ENCODE peak calls at places on chromosome 2, in eight cellular contexts. One of them, this sample, is unnamed.

GRCh38 chr2:53040536-53041229 is 726.9 kb upstream of the CHAC2 start:
- DNase-seq in H9: no peak
- DNase-seq in endothelial cell: no peak
- DNase-seq in adrenal gland: no peak
- DNase-seq in left ventricle myocardium inferior: no peak
- DNase-seq in coronary artery: no peak
- DNase-seq in epithelial cell of esophagus: no peak
- DNase-seq in fibroblast of lung: no peak
- DNase-seq in this sample: no peak

GRCh38 chr2:141399270-141399669 is 731.5 kb downstream of the LRP1B start:
- DNase-seq in H9: no peak
- DNase-seq in endothelial cell: peak
- DNase-seq in adrenal gland: no peak
- DNase-seq in left ventricle myocardium inferior: no peak
- DNase-seq in coronary artery: no peak
- DNase-seq in epithelial cell of esophagus: no peak
- DNase-seq in fibroblast of lung: peak
- DNase-seq in this sample: no peak

GRCh38 chr2:33340265-33340664 is 136.2 kb upstream of the RASGRP3 start:
- DNase-seq in H9: no peak
- DNase-seq in endothelial cell: no peak
- DNase-seq in adrenal gland: peak
- DNase-seq in left ventricle myocardium inferior: peak
- DNase-seq in coronary artery: peak
- DNase-seq in epithelial cell of esophagus: no peak
- DNase-seq in fibroblast of lung: no peak
- DNase-seq in this sample: peak

GRCh38 chr2:100606740-100607343 is 44.0 kb downstream of the PDCL3 start:
- DNase-seq in H9: peak
- DNase-seq in endothelial cell: peak
- DNase-seq in adrenal gland: no peak
- DNase-seq in left ventricle myocardium inferior: no peak
- DNase-seq in coronary artery: no peak
- DNase-seq in epithelial cell of esophagus: peak
- DNase-seq in fibroblast of lung: peak
- DNase-seq in this sample: no peak

GRCh38 chr2:23926289-23926749 is 604 bp downstream of the ATAD2B start:
- DNase-seq in H9: peak
- DNase-seq in endothelial cell: peak
- DNase-seq in adrenal gland: peak
- DNase-seq in left ventricle myocardium inferior: peak
- DNase-seq in coronary artery: peak
- DNase-seq in epithelial cell of esophagus: peak
- DNase-seq in fibroblast of lung: no peak
- DNase-seq in this sample: no peak

GRCh38 chr2:29079887-29080286 is 5.6 kb upstream of the PCARE start:
- DNase-seq in H9: no peak
- DNase-seq in endothelial cell: no peak
- DNase-seq in adrenal gland: no peak
- DNase-seq in left ventricle myocardium inferior: no peak
- DNase-seq in coronary artery: no peak
- DNase-seq in epithelial cell of esophagus: no peak
- DNase-seq in fibroblast of lung: no peak
- DNase-seq in this sample: no peak

GRCh38 chr2:47095302-47096020 is 59.6 kb downstream of the STPG4 start:
- DNase-seq in H9: no peak
- DNase-seq in endothelial cell: no peak
- DNase-seq in adrenal gland: no peak
- DNase-seq in left ventricle myocardium inferior: no peak
- DNase-seq in coronary artery: no peak
- DNase-seq in epithelial cell of esophagus: no peak
- DNase-seq in fibroblast of lung: no peak
- DNase-seq in this sample: no peak

GRCh38 chr2:120935339-120936313 is 200.0 kb downstream of the GLI2 start:
- DNase-seq in H9: no peak
- DNase-seq in endothelial cell: no peak
- DNase-seq in adrenal gland: no peak
- DNase-seq in left ventricle myocardium inferior: no peak
- DNase-seq in coronary artery: no peak
- DNase-seq in epithelial cell of esophagus: no peak
- DNase-seq in fibroblast of lung: peak
- DNase-seq in this sample: peak

GRCh38 chr2:203225423-203226039 is 13.3 kb upstream of the CYP20A1 start:
- DNase-seq in H9: no peak
- DNase-seq in endothelial cell: peak
- DNase-seq in adrenal gland: no peak
- DNase-seq in left ventricle myocardium inferior: no peak
- DNase-seq in coronary artery: no peak
- DNase-seq in epithelial cell of esophagus: peak
- DNase-seq in fibroblast of lung: peak
- DNase-seq in this sample: peak

GRCh38 chr2:72579595-72580180 is 246.1 kb downstream of the EXOC6B start:
- DNase-seq in H9: no peak
- DNase-seq in endothelial cell: no peak
- DNase-seq in adrenal gland: no peak
- DNase-seq in left ventricle myocardium inferior: no peak
- DNase-seq in coronary artery: no peak
- DNase-seq in epithelial cell of esophagus: peak
- DNase-seq in fibroblast of lung: peak
- DNase-seq in this sample: peak

GRCh38 chr2:29920130-29920577 is 1.2 kb downstream of the ALK start:
- DNase-seq in H9: peak
- DNase-seq in endothelial cell: peak
- DNase-seq in adrenal gland: peak
- DNase-seq in left ventricle myocardium inferior: peak
- DNase-seq in coronary artery: no peak
- DNase-seq in epithelial cell of esophagus: peak
- DNase-seq in fibroblast of lung: peak
- DNase-seq in this sample: no peak

GRCh38 chr2:176709541-176709951 is 440.3 kb downstream of the MTX2 start:
- DNase-seq in H9: no peak
- DNase-seq in endothelial cell: no peak
- DNase-seq in adrenal gland: no peak
- DNase-seq in left ventricle myocardium inferior: peak
- DNase-seq in coronary artery: no peak
- DNase-seq in epithelial cell of esophagus: no peak
- DNase-seq in fibroblast of lung: no peak
- DNase-seq in this sample: peak

GRCh38 chr2:134235771-134236170 is 18.1 kb upstream of the MGAT5 start:
- DNase-seq in H9: no peak
- DNase-seq in endothelial cell: no peak
- DNase-seq in adrenal gland: no peak
- DNase-seq in left ventricle myocardium inferior: no peak
- DNase-seq in coronary artery: no peak
- DNase-seq in epithelial cell of esophagus: no peak
- DNase-seq in fibroblast of lung: peak
- DNase-seq in this sample: peak

GRCh38 chr2:32212293-32212692 is 46.6 kb downstream of the SLC30A6 start:
- DNase-seq in H9: no peak
- DNase-seq in endothelial cell: no peak
- DNase-seq in adrenal gland: no peak
- DNase-seq in left ventricle myocardium inferior: no peak
- DNase-seq in coronary artery: no peak
- DNase-seq in epithelial cell of esophagus: no peak
- DNase-seq in fibroblast of lung: no peak
- DNase-seq in this sample: peak

GRCh38 chr2:168848220-168848619 is 42.0 kb downstream of the SPC25 start:
- DNase-seq in H9: no peak
- DNase-seq in endothelial cell: no peak
- DNase-seq in adrenal gland: no peak
- DNase-seq in left ventricle myocardium inferior: no peak
- DNase-seq in coronary artery: no peak
- DNase-seq in epithelial cell of esophagus: no peak
- DNase-seq in fibroblast of lung: no peak
- DNase-seq in this sample: no peak

GRCh38 chr2:68290825-68291224 is 28.9 kb downstream of the CNRIP1 start:
- DNase-seq in H9: no peak
- DNase-seq in endothelial cell: no peak
- DNase-seq in adrenal gland: no peak
- DNase-seq in left ventricle myocardium inferior: no peak
- DNase-seq in coronary artery: no peak
- DNase-seq in epithelial cell of esophagus: no peak
- DNase-seq in fibroblast of lung: no peak
- DNase-seq in this sample: no peak

GRCh38 chr2:150480241-150480640 is 7.2 kb downstream of the RND3 start:
- DNase-seq in H9: no peak
- DNase-seq in endothelial cell: no peak
- DNase-seq in adrenal gland: no peak
- DNase-seq in left ventricle myocardium inferior: no peak
- DNase-seq in coronary artery: no peak
- DNase-seq in epithelial cell of esophagus: peak
- DNase-seq in fibroblast of lung: peak
- DNase-seq in this sample: no peak

GRCh38 chr2:85409719-85410583 is at the start of gene CAPG:
- DNase-seq in H9: peak
- DNase-seq in endothelial cell: no peak
- DNase-seq in adrenal gland: no peak
- DNase-seq in left ventricle myocardium inferior: peak
- DNase-seq in coronary artery: no peak
- DNase-seq in epithelial cell of esophagus: peak
- DNase-seq in fibroblast of lung: peak
- DNase-seq in this sample: no peak

GRCh38 chr2:10400568-10400977 is 47.6 kb downstream of the ODC1 start:
- DNase-seq in H9: no peak
- DNase-seq in endothelial cell: no peak
- DNase-seq in adrenal gland: peak
- DNase-seq in left ventricle myocardium inferior: peak
- DNase-seq in coronary artery: no peak
- DNase-seq in epithelial cell of esophagus: no peak
- DNase-seq in fibroblast of lung: no peak
- DNase-seq in this sample: no peak

GRCh38 chr2:88596141-88596830 is 31.0 kb downstream of the EIF2AK3 start:
- DNase-seq in H9: no peak
- DNase-seq in endothelial cell: no peak
- DNase-seq in adrenal gland: no peak
- DNase-seq in left ventricle myocardium inferior: no peak
- DNase-seq in coronary artery: no peak
- DNase-seq in epithelial cell of esophagus: no peak
- DNase-seq in fibroblast of lung: peak
- DNase-seq in this sample: no peak

DNA sequence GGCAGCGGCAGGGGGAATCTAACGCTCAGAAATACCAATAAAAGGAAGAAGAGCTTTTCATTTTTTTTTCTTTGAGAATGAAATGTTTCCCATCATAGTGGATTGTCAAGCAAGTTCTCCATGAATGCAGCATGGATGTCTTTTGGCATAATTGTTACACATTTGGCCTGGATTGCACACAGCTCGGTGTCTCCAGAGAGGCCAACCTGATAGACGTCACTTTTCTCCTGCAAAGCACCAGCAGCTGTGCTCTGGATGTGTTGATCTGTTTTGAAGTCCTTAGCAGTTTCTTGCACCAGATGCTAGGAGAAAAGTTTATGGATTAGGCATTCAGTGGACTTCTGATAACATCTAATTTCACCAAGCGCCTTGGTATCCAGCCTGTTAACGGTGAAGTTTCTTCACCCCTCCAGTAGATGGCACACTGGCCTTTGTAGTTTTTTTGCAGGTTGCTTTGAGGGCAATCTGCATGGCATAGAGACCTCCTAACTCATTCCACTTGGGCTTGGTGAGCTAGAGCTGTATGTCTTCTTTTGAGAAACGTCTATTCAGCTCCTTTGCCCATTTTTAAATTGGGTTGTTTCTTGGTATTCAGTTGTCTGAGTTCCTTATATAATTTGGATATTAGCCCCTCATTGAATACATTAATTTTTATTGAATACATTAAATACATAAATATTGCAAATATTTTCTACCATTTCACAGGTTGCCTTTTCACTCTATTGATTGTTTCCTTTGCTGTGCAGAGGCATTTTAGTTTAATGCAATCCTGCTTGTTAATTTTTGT is 59.7 kb downstream of the PTH2R start:
- DNase-seq in H9: peak
- DNase-seq in endothelial cell: peak
- DNase-seq in adrenal gland: peak
- DNase-seq in left ventricle myocardium inferior: no peak
- DNase-seq in coronary artery: no peak
- DNase-seq in epithelial cell of esophagus: peak
- DNase-seq in fibroblast of lung: peak
- DNase-seq in this sample: peak
- TF ChIP-seq CTCF in H9: peak
- TF ChIP-seq CTCF in endothelial cell: peak
- TF ChIP-seq CTCF in adrenal gland: peak
- TF ChIP-seq CTCF in left ventricle myocardium inferior: peak
- TF ChIP-seq CTCF in coronary artery: no peak
- TF ChIP-seq CTCF in epithelial cell of esophagus: peak
- TF ChIP-seq CTCF in fibroblast of lung: peak
- TF ChIP-seq CTCF in this sample: peak

DNA sequence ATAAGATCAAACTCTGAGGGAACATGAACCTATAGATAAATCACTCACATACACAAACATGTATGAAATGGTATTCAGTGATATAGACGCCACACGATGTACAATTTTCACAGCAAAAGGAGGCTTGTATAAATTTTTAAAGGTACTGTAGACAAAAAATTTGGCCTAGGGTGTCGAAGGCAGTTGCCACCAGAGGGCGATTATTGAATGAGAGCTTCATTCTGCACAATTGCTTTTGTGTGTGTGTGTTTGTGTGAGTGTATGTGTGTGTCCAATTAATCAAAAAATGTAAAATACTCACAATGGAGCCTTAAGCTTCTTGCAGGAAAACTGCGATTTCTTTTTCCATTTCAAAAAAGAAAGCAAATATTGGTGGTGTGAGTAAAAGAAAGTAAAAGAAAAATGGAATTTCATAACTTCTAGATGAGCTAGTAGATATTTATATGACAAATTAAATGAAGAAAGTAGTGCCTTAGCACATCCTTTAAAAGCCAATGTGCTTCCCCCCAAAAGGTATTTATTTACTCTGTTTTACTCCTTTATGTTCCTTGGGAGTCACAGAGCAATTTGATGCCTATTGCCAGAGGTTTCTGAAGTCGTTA is 800.1 kb downstream of the SATB2 start:
- DNase-seq in H9: no peak
- DNase-seq in endothelial cell: peak
- DNase-seq in adrenal gland: no peak
- DNase-seq in left ventricle myocardium inferior: no peak
- DNase-seq in coronary artery: no peak
- DNase-seq in epithelial cell of esophagus: peak
- DNase-seq in fibroblast of lung: peak
- DNase-seq in this sample: no peak
- TF ChIP-seq CTCF in H9: peak
- TF ChIP-seq CTCF in endothelial cell: peak
- TF ChIP-seq CTCF in adrenal gland: no peak
- TF ChIP-seq CTCF in left ventricle myocardium inferior: peak
- TF ChIP-seq CTCF in coronary artery: no peak
- TF ChIP-seq CTCF in epithelial cell of esophagus: peak
- TF ChIP-seq CTCF in fibroblast of lung: peak
- TF ChIP-seq CTCF in this sample: peak

GRCh38 chr2:172555522-172556283 is at the start of gene PDK1:
- DNase-seq in H9: peak
- DNase-seq in endothelial cell: peak
- DNase-seq in adrenal gland: peak
- DNase-seq in left ventricle myocardium inferior: peak
- DNase-seq in coronary artery: peak
- DNase-seq in epithelial cell of esophagus: peak
- DNase-seq in fibroblast of lung: peak
- DNase-seq in this sample: peak
- TF ChIP-seq CTCF in H9: no peak
- TF ChIP-seq CTCF in endothelial cell: no peak
- TF ChIP-seq CTCF in adrenal gland: no peak
- TF ChIP-seq CTCF in left ventricle myocardium inferior: no peak
- TF ChIP-seq CTCF in coronary artery: no peak
- TF ChIP-seq CTCF in epithelial cell of esophagus: no peak
- TF ChIP-seq CTCF in fibroblast of lung: no peak
- TF ChIP-seq CTCF in this sample: no peak

GRCh38 chr2:181656450-181657261 is at the start of gene CERKL:
- DNase-seq in H9: peak
- DNase-seq in endothelial cell: peak
- DNase-seq in adrenal gland: no peak
- DNase-seq in left ventricle myocardium inferior: peak
- DNase-seq in coronary artery: no peak
- DNase-seq in epithelial cell of esophagus: peak
- DNase-seq in fibroblast of lung: peak
- DNase-seq in this sample: peak
- TF ChIP-seq CTCF in H9: peak
- TF ChIP-seq CTCF in endothelial cell: no peak
- TF ChIP-seq CTCF in adrenal gland: no peak
- TF ChIP-seq CTCF in left ventricle myocardium inferior: no peak
- TF ChIP-seq CTCF in coronary artery: no peak
- TF ChIP-seq CTCF in epithelial cell of esophagus: no peak
- TF ChIP-seq CTCF in fibroblast of lung: no peak
- TF ChIP-seq CTCF in this sample: peak

This sample was measured in foreskin fibroblast.